ENCODE peak calls at places on chromosome 12, in seven cellular contexts. X is A549, S is heart left ventricle, Y is neural progenitor cell, R is OCI-LY7, T is aorta, B is pancreas. H is an unnamed sample. For H3K9me3, the result is how much of the 10 kb centered on the place peaks cover.

GRCh38 chr12:13195848-13196301 is 651 bp upstream of the EMP1 start:
- DNase-seq in X (peak), S (no peak), Y (no peak), R (no peak), T (no peak), B (no peak), H (no peak)

GRCh38 chr12:41339784-41340183 is 151.7 kb downstream of the PDZRN4 start:
- DNase-seq in X (no peak), S (no peak), Y (no peak), R (no peak), T (no peak), B (no peak), H (no peak)

GRCh38 chr12:54933381-54933780 is 51.2 kb downstream of the TESPA1 start:
- DNase-seq in X (peak), S (no peak), Y (no peak), R (no peak), T (no peak), B (no peak), H (no peak)

GRCh38 chr12:92032101-92032500 is 113.5 kb downstream of the BTG1 start:
- DNase-seq in X (no peak), S (no peak), Y (no peak), R (no peak), T (no peak), B (no peak), H (no peak)

GRCh38 chr12:99261256-99261655 is 386.3 kb upstream of the GARIN6 start:
- DNase-seq in X (no peak), S (no peak), Y (no peak), R (no peak), T (no peak), B (no peak), H (no peak)

GRCh38 chr12:21971344-21971743 is 30.1 kb upstream of the ABCC9 start:
- DNase-seq in X (no peak), S (no peak), Y (peak), R (no peak), T (no peak), B (no peak), H (no peak)

GRCh38 chr12:102513272-102513671 is 32.9 kb upstream of the IGF1 start:
- DNase-seq in X (no peak), S (no peak), Y (no peak), R (no peak), T (no peak), B (no peak), H (no peak)

GRCh38 chr12:106300761-106301160 is 1.8 kb upstream of the TCP11L2 start:
- DNase-seq in X (no peak), S (no peak), Y (no peak), R (no peak), T (no peak), B (no peak), H (no peak)

GRCh38 chr12:3553681-3554546 is 62.9 kb downstream of the PRMT8 start:
- DNase-seq in X (no peak), S (no peak), Y (peak), R (peak), T (no peak), B (no peak), H (no peak)

GRCh38 chr12:53856132-53856531 is 82.5 kb upstream of the HOXC13 start:
- DNase-seq in X (no peak), S (no peak), Y (no peak), R (no peak), T (no peak), B (no peak), H (no peak)

GRCh38 chr12:46933947-46934346 is 108.2 kb upstream of the SLC38A4 start:
- DNase-seq in X (peak), S (no peak), Y (peak), R (peak), T (no peak), B (no peak), H (no peak)

GRCh38 chr12:106866426-106867080 is 89.2 kb upstream of the TMEM263 start:
- DNase-seq in X (no peak), S (no peak), Y (no peak), R (no peak), T (no peak), B (no peak), H (no peak)

GRCh38 chr12:76871082-76871481 is 7.7 kb downstream of the CSRP2 start:
- DNase-seq in X (no peak), S (no peak), Y (no peak), R (no peak), T (no peak), B (no peak), H (no peak)

GRCh38 chr12:131856366-131857097 is 28.3 kb downstream of the MMP17 start:
- DNase-seq in X (no peak), S (no peak), Y (no peak), R (no peak), T (peak), B (no peak), H (no peak)

GRCh38 chr12:55728185-55728931 is 451 bp downstream of the CD63 start:
- DNase-seq in X (peak), S (peak), Y (peak), R (peak), T (peak), B (peak), H (no peak)

GRCh38 chr12:5796171-5797091 is 148.6 kb downstream of the ANO2 start:
- DNase-seq in X (peak), S (peak), Y (peak), R (peak), T (no peak), B (peak), H (no peak)

GRCh38 chr12:119704065-119704747 is 36.3 kb downstream of the PRKAB1 start:
- DNase-seq in X (no peak), S (peak), Y (no peak), R (no peak), T (no peak), B (no peak), H (no peak)

GRCh38 chr12:18737819-18738218 is at the start of the genes CAPZA3 and PLCZ1:
- DNase-seq in X (no peak), S (no peak), Y (no peak), R (no peak), T (no peak), B (no peak), H (no peak)

GRCh38 chr12:112559784-112560183 is 141.0 kb downstream of the PTPN11 start:
- DNase-seq in X (no peak), S (no peak), Y (no peak), R (no peak), T (no peak), B (no peak), H (no peak)

GRCh38 chr12:110371408-110372055 is 32.0 kb downstream of the ANAPC7 start:
- DNase-seq in X (no peak), S (no peak), Y (no peak), R (peak), T (peak), B (no peak), H (no peak)

GRCh38 chr12:32399373-32400113 is at the start of gene FGD4:
- DNase-seq in X (peak), S (peak), Y (peak), R (peak), T (peak), B (peak), H (peak)

GRCh38 chr12:89571481-89572190 is 45.8 kb upstream of the POC1B start:
- DNase-seq in X (no peak), S (no peak), Y (no peak), R (no peak), T (no peak), B (no peak), H (no peak)

GRCh38 chr12:4273651-4274395 is at the start of gene CCND2:
- DNase-seq in X (peak), S (peak), Y (peak), R (no peak), T (peak), B (peak), H (peak)

GRCh38 chr12:88854260-88854659 is 274.0 kb upstream of the KITLG start:
- DNase-seq in X (peak), S (no peak), Y (no peak), R (no peak), T (no peak), B (no peak), H (no peak)

GRCh38 chr12:31035944-31036665 is 37.6 kb upstream of the DDX11 start:
- DNase-seq in X (no peak), S (no peak), Y (no peak), R (no peak), T (no peak), B (no peak), H (no peak)

GRCh38 chr12:93122569-93123091 is 193.5 kb upstream of the EEA1 start:
- DNase-seq in X (no peak), S (no peak), Y (no peak), R (no peak), T (no peak), B (no peak), H (no peak)

GRCh38 chr12:47189753-47190152 is 110.0 kb upstream of the AMIGO2 start:
- DNase-seq in X (peak), S (no peak), Y (no peak), R (no peak), T (no peak), B (no peak), H (no peak)

GRCh38 chr12:121495746-121496145 is 85.1 kb downstream of the KDM2B start:
- DNase-seq in X (no peak), S (no peak), Y (no peak), R (no peak), T (no peak), B (no peak), H (no peak)

GRCh38 chr12:12399906-12400305 is 43.0 kb downstream of the BORCS5 start:
- DNase-seq in X (no peak), S (no peak), Y (no peak), R (no peak), T (no peak), B (peak), H (no peak)

DNA sequence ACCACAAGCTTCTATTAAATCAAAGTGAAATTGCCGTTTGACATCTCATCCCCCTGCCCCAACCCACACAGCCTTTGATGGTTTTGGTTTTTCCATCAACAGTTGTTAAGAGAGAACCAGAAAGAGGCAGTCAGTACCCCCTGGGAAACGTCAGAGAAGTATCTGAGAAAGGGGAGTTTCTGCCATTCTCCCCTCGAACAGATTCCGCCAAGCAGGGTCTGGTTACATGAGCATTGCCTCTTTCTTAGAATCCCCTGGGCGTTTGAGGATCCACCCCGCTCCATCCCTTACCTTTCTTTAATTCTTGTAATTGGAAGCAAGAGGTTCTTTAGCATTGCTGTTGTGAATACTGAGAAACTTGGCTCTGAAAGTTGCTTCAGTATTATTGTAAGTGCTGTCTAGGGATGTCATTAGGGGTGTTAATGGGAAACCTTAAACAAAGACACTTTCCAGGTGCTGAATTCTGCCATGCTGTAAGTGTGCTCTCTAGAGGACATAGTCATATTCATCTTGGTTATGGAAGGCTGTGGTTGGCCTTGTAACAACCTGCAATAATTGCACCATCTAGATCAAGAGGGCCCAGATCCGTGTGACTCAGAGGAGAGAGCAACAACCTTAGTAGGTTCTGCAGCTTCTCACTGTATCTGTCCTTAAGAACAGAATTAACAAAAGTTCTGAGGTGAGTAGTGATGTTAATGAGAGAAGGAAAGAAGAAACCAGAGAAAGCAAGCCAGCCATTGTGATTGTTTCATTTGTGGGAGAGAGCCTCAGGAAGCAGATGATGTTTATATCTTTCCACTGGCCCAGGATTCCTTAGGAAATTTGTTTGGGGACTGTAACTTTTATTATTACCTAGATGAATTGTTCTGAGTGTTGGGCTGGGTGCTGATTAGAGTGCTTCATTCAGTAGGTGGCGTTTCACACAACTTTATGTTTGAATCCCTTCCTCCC is 8.9 kb downstream of the TMBIM6 start:
- DNase-seq in X (peak), S (no peak), Y (peak), R (peak), T (no peak), B (no peak), H (no peak)
- H3K27ac ChIP-seq in X (peak), S (peak), Y (peak), R (peak), T (no peak), B (no peak), H (peak)

DNA sequence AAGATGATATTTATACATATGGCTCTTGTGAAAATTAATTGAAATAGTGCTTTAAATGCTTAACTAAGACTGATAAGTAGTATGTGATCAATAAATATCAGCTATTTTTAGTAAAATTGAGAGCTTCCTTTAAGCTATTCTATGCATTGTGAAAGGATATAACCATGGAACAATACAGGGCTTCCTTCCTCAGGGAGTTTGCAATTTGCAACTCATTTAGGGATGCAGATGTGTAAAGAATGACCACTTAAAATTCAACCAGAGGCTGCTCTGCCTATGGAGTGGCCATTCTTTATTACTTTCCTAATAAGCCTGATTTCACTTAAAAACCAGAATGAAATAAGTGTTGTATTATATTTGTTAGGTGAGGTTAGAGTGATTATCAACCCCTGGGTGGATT is 103.2 kb upstream of the PRICKLE1 start:
- DNase-seq in X (no peak), S (no peak), Y (no peak), R (no peak), T (no peak), B (no peak), H (no peak)
- H3K4me3 ChIP-seq in X (peak), S (peak), Y (no peak), R (no peak), T (no peak), B (no peak), H (no peak)

GRCh38 chr12:34398366-34398705 is 376.0 kb downstream of the ALG10 start:
- DNase-seq in X (no peak), S (peak), Y (no peak), R (no peak), T (peak), B (no peak), H (no peak)

GRCh38 chr12:34396006-34396860 is 373.9 kb downstream of the ALG10 start:
- DNase-seq in X (no peak), S (no peak), Y (no peak), R (no peak), T (peak), B (peak), H (peak)

GRCh38 chr12:34395056-34396005 is 373.0 kb downstream of the ALG10 start:
- DNase-seq in X (no peak), S (peak), Y (no peak), R (no peak), T (peak), B (peak), H (no peak)

GRCh38 chr12:34397591-34398365 is 375.5 kb downstream of the ALG10 start:
- DNase-seq in X (no peak), S (peak), Y (no peak), R (no peak), T (peak), B (peak), H (no peak)

DNA sequence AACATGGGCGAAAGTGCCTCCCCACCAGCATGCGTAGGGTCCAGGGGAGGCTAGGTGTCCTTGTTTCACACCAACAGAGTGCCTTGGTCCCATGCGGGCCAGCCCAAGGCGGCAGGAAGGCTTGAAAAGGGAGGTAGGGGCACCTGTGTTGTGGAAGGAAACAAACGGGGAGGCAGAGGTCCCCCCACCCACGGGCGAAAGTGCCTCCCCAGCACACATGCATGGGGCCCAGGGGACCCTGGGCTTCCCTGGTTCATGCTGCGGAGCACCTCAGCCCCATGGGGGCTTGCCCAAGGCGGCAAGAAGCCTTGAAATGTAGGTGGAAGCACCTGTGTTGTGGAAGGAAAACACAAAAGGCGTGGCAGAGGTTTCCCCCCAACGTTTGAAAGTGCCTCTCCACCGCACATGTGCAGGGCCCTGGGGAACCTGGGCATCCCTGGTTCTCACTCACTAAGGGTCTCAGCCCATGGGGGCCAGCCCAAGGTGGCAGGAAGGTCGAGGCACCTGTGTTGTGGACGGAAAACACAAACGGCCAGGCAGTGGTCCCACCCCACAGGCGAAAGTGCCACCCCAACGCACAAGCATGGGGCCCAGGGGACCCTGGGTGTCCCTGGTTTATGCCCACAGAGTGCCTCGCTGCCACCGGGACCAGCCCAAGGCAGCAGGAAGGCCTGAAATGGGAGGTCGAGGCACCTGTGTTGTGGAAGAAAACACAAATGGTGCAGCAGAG is 374.7 kb downstream of the ALG10 start:
- DNase-seq in X (no peak), S (peak), Y (no peak), R (no peak), T (peak), B (peak), H (no peak)
- H3K9me3 ChIP-seq in X (under half), S (under half), Y (under half), R (under half), T (under half), B (under half), H (under half)

GRCh38 chr12:49824886-49825285 is 3.3 kb downstream of the NCKAP5L start:
- DNase-seq in X (no peak), S (no peak), Y (no peak), R (no peak), T (no peak), B (no peak), H (no peak)

GRCh38 chr12:49825971-49826421 is 2.2 kb downstream of the NCKAP5L start:
- DNase-seq in X (no peak), S (peak), Y (no peak), R (no peak), T (peak), B (no peak), H (no peak)

GRCh38 chr12:49825360-49825970 is 2.7 kb downstream of the NCKAP5L start:
- DNase-seq in X (no peak), S (peak), Y (peak), R (no peak), T (peak), B (no peak), H (no peak)

GRCh38 chr12:49828143-49829091 is at the start of gene NCKAP5L:
- DNase-seq in X (peak), S (peak), Y (peak), R (peak), T (peak), B (peak), H (peak)

DNA sequence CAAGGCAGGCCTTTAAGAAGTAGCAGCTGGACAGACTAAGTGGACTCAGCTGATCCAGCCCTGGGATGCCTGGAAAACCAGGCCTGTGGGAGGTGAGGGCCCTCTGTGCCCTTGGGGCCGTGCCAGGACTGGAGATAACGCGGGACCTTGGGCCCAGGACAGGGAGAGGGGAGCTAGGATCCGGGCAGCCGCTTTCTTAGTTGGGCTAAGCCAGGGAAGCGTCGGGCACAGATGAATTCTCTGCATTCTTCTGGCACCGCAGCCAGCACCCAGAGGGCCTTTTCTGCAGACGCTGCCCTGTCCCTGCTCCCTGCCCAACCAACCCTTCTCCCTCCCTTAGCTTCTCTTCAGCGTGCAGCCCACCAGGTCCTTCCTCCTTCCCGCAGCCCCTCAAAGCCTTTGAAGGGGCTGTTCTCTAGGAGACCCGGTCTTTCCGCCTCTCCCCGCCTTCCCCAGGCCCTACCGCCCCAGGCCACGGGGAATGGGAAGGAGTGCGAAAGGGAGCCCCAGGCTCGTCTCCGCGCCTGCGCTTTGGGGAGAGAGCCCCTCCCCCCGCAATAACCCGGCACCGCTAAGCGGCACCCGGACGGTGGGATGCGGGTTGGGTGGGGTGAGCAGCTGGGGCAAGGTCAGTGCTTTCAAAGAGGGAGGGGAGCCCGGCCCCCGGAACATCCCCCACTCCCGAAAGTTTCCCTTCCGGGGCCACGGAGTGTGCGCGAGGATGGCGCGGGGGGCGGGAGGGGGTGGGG is 688 bp downstream of the NCKAP5L start:
- DNase-seq in X (peak), S (peak), Y (peak), R (peak), T (peak), B (peak), H (peak)
- H3K27ac ChIP-seq in X (peak), S (peak), Y (no peak), R (no peak), T (peak), B (peak), H (peak)

DNA sequence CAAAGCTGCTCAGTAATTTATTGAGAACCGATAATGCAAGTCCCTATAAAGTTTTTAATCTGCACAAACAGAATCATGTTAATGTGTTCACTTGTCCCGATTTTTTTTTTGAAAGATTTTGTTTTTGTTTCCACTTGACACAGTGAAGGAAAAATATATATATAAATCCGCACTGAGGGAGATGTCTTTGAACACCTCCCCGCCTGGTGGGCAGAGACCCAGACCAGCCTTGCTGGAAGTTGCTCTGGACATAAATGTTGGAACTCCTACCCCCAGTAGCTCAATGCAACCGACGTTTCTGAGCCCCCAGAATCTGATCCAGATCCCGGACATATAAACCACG is 12.7 kb downstream of the TBX3 start:
- DNase-seq in X (no peak), S (no peak), Y (no peak), R (no peak), T (no peak), B (no peak), H (no peak)
- H3K4me3 ChIP-seq in X (no peak), S (peak), Y (no peak), R (no peak), T (no peak), B (no peak), H (no peak)